ENCODE peak calls at places on chromosomes 7 and 10, in seven cellular contexts. One of them, this sample, is unnamed.

GRCh38 chr10:132637477-132638129 is 100.0 kb downstream of the INPP5A start:
- DNase-seq in neural progenitor cell: peak; percentile 51
- DNase-seq in hepatocyte: peak; percentile 66
- DNase-seq in A673: peak; percentile 70
- DNase-seq in astrocyte: peak; percentile 49
- DNase-seq in GM23248: peak; percentile 76
- DNase-seq in mammary epithelial cell: peak; percentile 26
- DNase-seq in this sample: no peak

GRCh38 chr7:49324707-49325106 is 400.4 kb downstream of the CDC14C start:
- DNase-seq in neural progenitor cell: peak; percentile 14
- DNase-seq in hepatocyte: no peak
- DNase-seq in A673: no peak
- DNase-seq in astrocyte: peak; percentile 3
- DNase-seq in GM23248: no peak
- DNase-seq in mammary epithelial cell: peak; percentile 2
- DNase-seq in this sample: no peak

GRCh38 chr7:66183700-66184099 is 21.4 kb upstream of the TPST1 start:
- DNase-seq in neural progenitor cell: no peak
- DNase-seq in hepatocyte: peak; percentile 69
- DNase-seq in A673: no peak
- DNase-seq in astrocyte: peak; percentile 96
- DNase-seq in GM23248: peak; percentile 94
- DNase-seq in mammary epithelial cell: peak; percentile 61
- DNase-seq in this sample: no peak

GRCh38 chr10:124336186-124336585 is 82.5 kb downstream of the OAT start:
- DNase-seq in neural progenitor cell: no peak
- DNase-seq in hepatocyte: no peak
- DNase-seq in A673: no peak
- DNase-seq in astrocyte: no peak
- DNase-seq in GM23248: no peak
- DNase-seq in mammary epithelial cell: no peak
- DNase-seq in this sample: no peak

GRCh38 chr7:99365318-99366141 is 9.0 kb upstream of the ARPC1B start:
- DNase-seq in neural progenitor cell: peak; percentile 40
- DNase-seq in hepatocyte: peak; percentile 48
- DNase-seq in A673: peak; percentile 29
- DNase-seq in astrocyte: no peak
- DNase-seq in GM23248: peak; percentile 36
- DNase-seq in mammary epithelial cell: peak; percentile 41
- DNase-seq in this sample: peak; percentile 80

GRCh38 chr10:118373786-118374185 is 31.7 kb upstream of the FAM204A start:
- DNase-seq in neural progenitor cell: no peak
- DNase-seq in hepatocyte: no peak
- DNase-seq in A673: no peak
- DNase-seq in astrocyte: peak; percentile 87
- DNase-seq in GM23248: peak; percentile 78
- DNase-seq in mammary epithelial cell: peak; percentile 57
- DNase-seq in this sample: peak; percentile 69

GRCh38 chr7:87648316-87648715 is 20.1 kb downstream of the RUNDC3B start:
- DNase-seq in neural progenitor cell: no peak
- DNase-seq in hepatocyte: no peak
- DNase-seq in A673: peak; percentile 1
- DNase-seq in astrocyte: no peak
- DNase-seq in GM23248: no peak
- DNase-seq in mammary epithelial cell: no peak
- DNase-seq in this sample: no peak

GRCh38 chr10:132650611-132651250 is 113.1 kb downstream of the INPP5A start:
- DNase-seq in neural progenitor cell: no peak
- DNase-seq in hepatocyte: no peak
- DNase-seq in A673: no peak
- DNase-seq in astrocyte: no peak
- DNase-seq in GM23248: no peak
- DNase-seq in mammary epithelial cell: no peak
- DNase-seq in this sample: no peak

GRCh38 chr10:99297033-99297432 is 32.1 kb upstream of the CNNM1 start:
- DNase-seq in neural progenitor cell: no peak
- DNase-seq in hepatocyte: no peak
- DNase-seq in A673: no peak
- DNase-seq in astrocyte: no peak
- DNase-seq in GM23248: no peak
- DNase-seq in mammary epithelial cell: no peak
- DNase-seq in this sample: no peak

GRCh38 chr10:49202266-49202665 is 14.1 kb upstream of the TMEM273 start:
- DNase-seq in neural progenitor cell: no peak
- DNase-seq in hepatocyte: no peak
- DNase-seq in A673: no peak
- DNase-seq in astrocyte: no peak
- DNase-seq in GM23248: no peak
- DNase-seq in mammary epithelial cell: no peak
- DNase-seq in this sample: no peak

GRCh38 chr7:24134535-24134934 is 149.5 kb upstream of the NPY start:
- DNase-seq in neural progenitor cell: no peak
- DNase-seq in hepatocyte: no peak
- DNase-seq in A673: no peak
- DNase-seq in astrocyte: no peak
- DNase-seq in GM23248: no peak
- DNase-seq in mammary epithelial cell: no peak
- DNase-seq in this sample: no peak

GRCh38 chr10:90960355-90960814 is 39.5 kb upstream of the ANKRD1 start:
- DNase-seq in neural progenitor cell: no peak
- DNase-seq in hepatocyte: peak; percentile 17
- DNase-seq in A673: peak; percentile 33
- DNase-seq in astrocyte: peak; percentile 86
- DNase-seq in GM23248: peak; percentile 86
- DNase-seq in mammary epithelial cell: peak; percentile 78
- DNase-seq in this sample: no peak

GRCh38 chr7:69674701-69675182 is 76.5 kb downstream of the AUTS2 start:
- DNase-seq in neural progenitor cell: no peak
- DNase-seq in hepatocyte: no peak
- DNase-seq in A673: no peak
- DNase-seq in astrocyte: no peak
- DNase-seq in GM23248: no peak
- DNase-seq in mammary epithelial cell: no peak
- DNase-seq in this sample: no peak

GRCh38 chr7:118109607-118110006 is 74.4 kb upstream of the LSM8 start:
- DNase-seq in neural progenitor cell: no peak
- DNase-seq in hepatocyte: peak; percentile 50
- DNase-seq in A673: no peak
- DNase-seq in astrocyte: no peak
- DNase-seq in GM23248: no peak
- DNase-seq in mammary epithelial cell: peak; percentile 63
- DNase-seq in this sample: peak; percentile 6

GRCh38 chr7:92747041-92747835 is 89.1 kb downstream of the CDK6 start:
- DNase-seq in neural progenitor cell: no peak
- DNase-seq in hepatocyte: no peak
- DNase-seq in A673: no peak
- DNase-seq in astrocyte: peak; percentile 60
- DNase-seq in GM23248: peak; percentile 65
- DNase-seq in mammary epithelial cell: peak; percentile 86
- DNase-seq in this sample: no peak

GRCh38 chr10:124689911-124690498 is 54.2 kb downstream of the FAM53B start:
- DNase-seq in neural progenitor cell: no peak
- DNase-seq in hepatocyte: no peak
- DNase-seq in A673: no peak
- DNase-seq in astrocyte: no peak
- DNase-seq in GM23248: no peak
- DNase-seq in mammary epithelial cell: no peak
- DNase-seq in this sample: no peak

GRCh38 chr10:6234371-6234770 is 31.6 kb downstream of the PFKFB3 start:
- DNase-seq in neural progenitor cell: no peak
- DNase-seq in hepatocyte: no peak
- DNase-seq in A673: no peak
- DNase-seq in astrocyte: no peak
- DNase-seq in GM23248: no peak
- DNase-seq in mammary epithelial cell: no peak
- DNase-seq in this sample: no peak

GRCh38 chr10:79149662-79150443 is 81.1 kb downstream of the ZMIZ1 start:
- DNase-seq in neural progenitor cell: peak; percentile 40
- DNase-seq in hepatocyte: peak; percentile 52
- DNase-seq in A673: peak; percentile 45
- DNase-seq in astrocyte: no peak
- DNase-seq in GM23248: peak; percentile 96
- DNase-seq in mammary epithelial cell: peak; percentile 81
- DNase-seq in this sample: peak; percentile 99

GRCh38 chr10:108862691-108863350 is 1060.5 kb downstream of the XPNPEP1 start:
- DNase-seq in neural progenitor cell: no peak
- DNase-seq in hepatocyte: no peak
- DNase-seq in A673: no peak
- DNase-seq in astrocyte: peak; percentile 67
- DNase-seq in GM23248: peak; percentile 37
- DNase-seq in mammary epithelial cell: no peak
- DNase-seq in this sample: no peak

GRCh38 chr7:100968031-100968430 is 1.3 kb upstream of the MUC12 start:
- DNase-seq in neural progenitor cell: no peak
- DNase-seq in hepatocyte: no peak
- DNase-seq in A673: no peak
- DNase-seq in astrocyte: no peak
- DNase-seq in GM23248: no peak
- DNase-seq in mammary epithelial cell: no peak
- DNase-seq in this sample: no peak

GRCh38 chr7:100968650-100969049 is 715 bp upstream of the MUC12 start:
- DNase-seq in neural progenitor cell: no peak
- DNase-seq in hepatocyte: no peak
- DNase-seq in A673: no peak
- DNase-seq in astrocyte: no peak
- DNase-seq in GM23248: peak; percentile 13
- DNase-seq in mammary epithelial cell: no peak
- DNase-seq in this sample: no peak

GRCh38 chr7:100966542-100967291 is 2.6 kb upstream of the MUC12 start:
- DNase-seq in neural progenitor cell: peak; percentile 36
- DNase-seq in hepatocyte: no peak
- DNase-seq in A673: no peak
- DNase-seq in astrocyte: no peak
- DNase-seq in GM23248: no peak
- DNase-seq in mammary epithelial cell: no peak
- DNase-seq in this sample: no peak

GRCh38 chr7:100965723-100966541 is 3.4 kb upstream of the MUC12 start:
- DNase-seq in neural progenitor cell: peak; percentile 99
- DNase-seq in hepatocyte: peak; percentile 96
- DNase-seq in A673: peak; percentile 87
- DNase-seq in astrocyte: no peak
- DNase-seq in GM23248: peak; percentile 86
- DNase-seq in mammary epithelial cell: peak; percentile 74
- DNase-seq in this sample: no peak

GRCh38 chr7:100967292-100967863 is 2.0 kb upstream of the MUC12 start:
- DNase-seq in neural progenitor cell: no peak
- DNase-seq in hepatocyte: no peak
- DNase-seq in A673: no peak
- DNase-seq in astrocyte: no peak
- DNase-seq in GM23248: peak; percentile 36
- DNase-seq in mammary epithelial cell: no peak
- DNase-seq in this sample: no peak
- TF ChIP-seq EZH2 in neural progenitor cell: no peak
- TF ChIP-seq EZH2 in hepatocyte: no peak
- TF ChIP-seq EZH2 in A673: no peak
- TF ChIP-seq EZH2 in astrocyte: no peak
- TF ChIP-seq EZH2 in GM23248: no peak
- TF ChIP-seq EZH2 in mammary epithelial cell: no peak
- TF ChIP-seq EZH2 in this sample: no peak

DNA sequence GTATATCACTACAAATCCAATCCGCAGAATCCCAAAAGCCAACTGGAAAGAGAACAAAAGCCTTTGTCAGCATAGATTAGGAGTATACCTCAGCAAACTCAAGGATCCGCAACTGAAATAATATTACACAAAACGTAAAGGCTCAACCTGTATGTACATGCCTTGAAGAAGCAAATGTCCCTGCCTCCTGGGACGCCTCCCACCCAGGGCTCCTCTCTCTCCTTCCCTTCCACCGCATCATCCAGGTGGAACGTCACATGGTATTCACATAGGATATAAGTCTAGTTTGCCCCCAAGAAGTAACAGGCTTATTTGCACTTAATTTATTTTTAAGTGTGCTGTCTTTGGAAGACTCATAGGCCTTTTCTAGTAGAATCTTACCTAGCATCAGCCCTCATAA is 13.4 kb downstream of the SLC26A3 start:
- DNase-seq in neural progenitor cell: no peak
- DNase-seq in hepatocyte: no peak
- DNase-seq in A673: no peak
- DNase-seq in astrocyte: no peak
- DNase-seq in GM23248: no peak
- DNase-seq in mammary epithelial cell: no peak
- DNase-seq in this sample: no peak
- TF ChIP-seq EZH2 in neural progenitor cell: no peak
- TF ChIP-seq EZH2 in hepatocyte: no peak
- TF ChIP-seq EZH2 in A673: no peak
- TF ChIP-seq EZH2 in astrocyte: no peak
- TF ChIP-seq EZH2 in GM23248: no peak
- TF ChIP-seq EZH2 in mammary epithelial cell: no peak
- TF ChIP-seq EZH2 in this sample: no peak

GRCh38 chr10:8129438-8129837 is 75.0 kb downstream of the GATA3 start:
- DNase-seq in neural progenitor cell: no peak
- DNase-seq in hepatocyte: no peak
- DNase-seq in A673: no peak
- DNase-seq in astrocyte: no peak
- DNase-seq in GM23248: no peak
- DNase-seq in mammary epithelial cell: peak; percentile 62
- DNase-seq in this sample: no peak

GRCh38 chr10:8136745-8137144 is 82.3 kb downstream of the GATA3 start:
- DNase-seq in neural progenitor cell: no peak
- DNase-seq in hepatocyte: no peak
- DNase-seq in A673: no peak
- DNase-seq in astrocyte: no peak
- DNase-seq in GM23248: no peak
- DNase-seq in mammary epithelial cell: no peak
- DNase-seq in this sample: no peak

GRCh38 chr10:8137272-8137680 is 82.8 kb downstream of the GATA3 start:
- DNase-seq in neural progenitor cell: no peak
- DNase-seq in hepatocyte: no peak
- DNase-seq in A673: no peak
- DNase-seq in astrocyte: no peak
- DNase-seq in GM23248: no peak
- DNase-seq in mammary epithelial cell: no peak
- DNase-seq in this sample: no peak

GRCh38 chr10:8130973-8131911 is 76.8 kb downstream of the GATA3 start:
- DNase-seq in neural progenitor cell: no peak
- DNase-seq in hepatocyte: no peak
- DNase-seq in A673: no peak
- DNase-seq in astrocyte: peak; percentile 82
- DNase-seq in GM23248: peak; percentile 4
- DNase-seq in mammary epithelial cell: peak; percentile 99
- DNase-seq in this sample: peak; percentile 58

GRCh38 chr10:8133146-8133545 is 78.7 kb downstream of the GATA3 start:
- DNase-seq in neural progenitor cell: no peak
- DNase-seq in hepatocyte: no peak
- DNase-seq in A673: no peak
- DNase-seq in astrocyte: peak; percentile 49
- DNase-seq in GM23248: no peak
- DNase-seq in mammary epithelial cell: peak; percentile 32
- DNase-seq in this sample: no peak
- TF ChIP-seq EZH2 in neural progenitor cell: no peak
- TF ChIP-seq EZH2 in hepatocyte: no peak
- TF ChIP-seq EZH2 in A673: no peak
- TF ChIP-seq EZH2 in astrocyte: no peak
- TF ChIP-seq EZH2 in GM23248: no peak
- TF ChIP-seq EZH2 in mammary epithelial cell: no peak
- TF ChIP-seq EZH2 in this sample: no peak

DNA sequence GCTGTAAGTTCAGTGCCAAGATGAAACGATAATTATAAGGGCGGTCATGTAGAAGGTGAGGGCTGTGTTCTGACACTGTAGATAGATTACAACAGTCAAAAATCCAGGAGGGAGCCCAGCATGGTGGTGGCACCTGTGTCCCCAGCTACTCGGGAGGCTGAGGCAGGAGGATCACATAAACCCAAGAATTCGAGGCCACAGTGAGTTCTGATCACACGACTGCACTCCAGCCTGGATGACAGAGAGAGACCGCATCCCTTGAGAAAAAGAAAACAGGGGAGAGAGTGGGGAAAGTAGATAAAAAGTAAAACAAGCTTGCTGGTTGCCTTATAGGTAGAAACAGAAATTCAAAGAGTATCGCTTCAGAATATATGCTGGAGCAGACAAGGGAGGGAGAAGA is 52.1 kb downstream of the KCNH2 start:
- DNase-seq in neural progenitor cell: no peak
- DNase-seq in hepatocyte: no peak
- DNase-seq in A673: no peak
- DNase-seq in astrocyte: no peak
- DNase-seq in GM23248: no peak
- DNase-seq in mammary epithelial cell: no peak
- DNase-seq in this sample: no peak
- TF ChIP-seq EZH2 in neural progenitor cell: no peak
- TF ChIP-seq EZH2 in hepatocyte: no peak
- TF ChIP-seq EZH2 in A673: no peak
- TF ChIP-seq EZH2 in astrocyte: no peak
- TF ChIP-seq EZH2 in GM23248: no peak
- TF ChIP-seq EZH2 in mammary epithelial cell: no peak
- TF ChIP-seq EZH2 in this sample: no peak